ENCODE peak calls at places on chromosomes 12 and 14, in four cellular contexts. K is tibial nerve, D is fibroblast of lung, I is right lobe of liver. Z is an unnamed sample. For H3K9me3, the result is how much of the 10 kb centered on the place peaks cover.

GRCh38 chr14:63276492-63277342 is 42.0 kb downstream of the GPHB5 start:
- DNase-seq in I (no peak), D (peak), K (no peak), Z (no peak)

GRCh38 chr14:22819191-22819988 is 4.2 kb upstream of the SLC7A7 start:
- DNase-seq in I (peak), D (peak), K (no peak), Z (peak)

GRCh38 chr14:39621678-39622077 is 189.4 kb upstream of the FBXO33 start:
- DNase-seq in D (no peak), K (no peak), I (no peak), Z (no peak)

GRCh38 chr14:32472512-32473472 is 143.7 kb downstream of the AKAP6 start:
- DNase-seq in I (no peak), D (peak), K (no peak), Z (no peak)

GRCh38 chr12:114478891-114479290 is 72.9 kb upstream of the TBX5 start:
- DNase-seq in D (no peak), I (no peak), K (no peak), Z (no peak)

GRCh38 chr14:59215353-59215752 is 26.9 kb downstream of the DAAM1 start:
- DNase-seq in D (peak), K (peak), I (peak), Z (peak)

GRCh38 chr12:67593041-67593870 is 55.3 kb upstream of the DYRK2 start:
- DNase-seq in D (peak), K (no peak), I (no peak), Z (peak)

GRCh38 chr12:123914726-123915345 is 57.8 kb downstream of the CCDC92 start:
- DNase-seq in I (no peak), D (no peak), K (no peak), Z (no peak)

GRCh38 chr12:5177096-5177495 is 133.4 kb downstream of the KCNA5 start:
- DNase-seq in I (no peak), D (no peak), K (no peak), Z (no peak)

GRCh38 chr12:98385636-98386035 is 129.8 kb upstream of the TMPO start:
- DNase-seq in K (no peak), I (no peak), D (no peak), Z (no peak)

GRCh38 chr14:24130717-24131548 is 474 bp downstream of the FITM1 start:
- DNase-seq in K (no peak), D (no peak), I (peak), Z (no peak)

GRCh38 chr14:57462551-57462950 is 31.1 kb downstream of the CCDC198 start:
- DNase-seq in I (no peak), D (no peak), K (no peak), Z (no peak)

GRCh38 chr12:103851127-103851526 is 10.1 kb upstream of the NT5DC3 start:
- DNase-seq in I (no peak), K (no peak), D (peak), Z (no peak)

GRCh38 chr12:29519585-29520182 is 22.2 kb upstream of the OVCH1 start:
- DNase-seq in K (no peak), I (no peak), D (peak), Z (no peak)

GRCh38 chr14:53054457-53054856 is 98.7 kb downstream of the DDHD1 start:
- DNase-seq in K (no peak), I (no peak), D (peak), Z (no peak)

GRCh38 chr12:112815589-112816321 is 24.2 kb downstream of the RPH3A start:
- DNase-seq in K (no peak), D (no peak), I (no peak), Z (no peak)

GRCh38 chr12:32126720-32127119 is 20.1 kb downstream of the BICD1 start:
- DNase-seq in I (no peak), D (peak), K (no peak), Z (no peak)

GRCh38 chr12:53365245-53365904 is 14.6 kb upstream of the SP1 start:
- DNase-seq in I (no peak), D (peak), K (no peak), Z (no peak)

GRCh38 chr12:11920231-11920630 is 150.5 kb upstream of the BCL2L14 start:
- DNase-seq in D (peak), I (no peak), K (no peak), Z (no peak)

GRCh38 chr12:124683330-124683662 is 115.9 kb upstream of the NCOR2 start:
- DNase-seq in K (no peak), I (no peak), D (peak), Z (no peak)

GRCh38 chr14:60195179-60195810 is 30.1 kb upstream of the DHRS7 start:
- DNase-seq in K (no peak), D (no peak), I (no peak), Z (no peak)

GRCh38 chr14:65069874-65070709 is 32.2 kb downstream of the MAX start:
- DNase-seq in K (no peak), D (no peak), I (no peak), Z (peak)

GRCh38 chr14:90819734-90820393 is 3.6 kb upstream of the TTC7B start:
- DNase-seq in I (peak), K (no peak), D (no peak), Z (no peak)

GRCh38 chr14:106062502-106063272 is 536.3 kb downstream of the TMEM121 start:
- DNase-seq in D (no peak), I (no peak), K (no peak), Z (no peak)
- H3K9me3 ChIP-seq in D (under half), I (under half), K (under half), Z (under half)

GRCh38 chr12:108457734-108458361 is 57.2 kb upstream of the FICD start:
- DNase-seq in D (no peak), I (no peak), K (no peak), Z (no peak)
- TF ChIP-seq CTCF in D (no peak), I (no peak), K (no peak), Z (no peak)

GRCh38 chr12:7212678-7213077 is 23.2 kb downstream of the PEX5 start:
- DNase-seq in D (no peak), I (no peak), K (no peak), Z (no peak)
- H3K9me3 ChIP-seq in D (under half), I (under half), K (under half), Z (under half)

DNA sequence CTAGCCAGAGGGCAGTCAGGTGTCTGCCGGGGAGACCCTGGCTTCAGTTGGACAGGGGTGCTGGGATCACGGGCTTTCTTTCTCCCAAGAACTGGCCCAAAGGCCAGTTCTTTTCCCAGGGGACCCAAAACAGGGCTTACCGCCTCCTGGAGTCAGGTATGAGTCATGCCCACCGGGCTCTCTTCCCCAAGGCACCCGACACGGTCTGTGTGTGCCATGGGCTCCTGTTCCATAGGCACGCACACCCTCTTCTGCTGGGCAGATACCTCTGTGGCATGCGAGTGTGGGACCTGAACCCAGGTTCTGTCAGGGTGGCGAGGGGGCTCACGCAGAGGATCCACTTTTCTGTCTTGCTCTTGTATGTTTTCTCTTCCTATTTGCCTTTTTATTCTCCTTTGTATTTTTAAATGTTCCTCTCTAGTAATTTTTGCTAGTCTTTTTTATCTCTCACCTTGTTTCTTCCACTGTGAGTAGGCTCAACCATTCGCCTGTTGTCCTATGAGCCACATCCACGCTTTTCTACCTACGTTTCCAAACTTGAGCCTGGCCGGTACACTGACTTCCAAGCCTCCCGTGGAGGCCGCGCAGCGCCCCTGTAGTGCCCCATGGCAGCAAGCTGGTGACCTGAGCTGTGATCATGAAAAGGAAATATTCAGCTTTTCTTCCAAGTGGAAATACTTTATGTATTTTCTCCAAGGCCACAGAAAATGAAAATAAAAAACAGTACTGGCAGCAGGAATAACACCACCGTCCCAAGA is 362.2 kb downstream of the CACNA1C start:
- DNase-seq in D (no peak), K (no peak), I (no peak), Z (no peak)
- TF ChIP-seq CTCF in D (no peak), K (no peak), I (no peak), Z (no peak)

GRCh38 chr12:16016748-16017147 is 105.6 kb downstream of the DERA start:
- DNase-seq in I (no peak), D (no peak), K (no peak), Z (no peak)
- H3K9me3 ChIP-seq in I (under half), D (under half), K (under half), Z (under half)

DNA sequence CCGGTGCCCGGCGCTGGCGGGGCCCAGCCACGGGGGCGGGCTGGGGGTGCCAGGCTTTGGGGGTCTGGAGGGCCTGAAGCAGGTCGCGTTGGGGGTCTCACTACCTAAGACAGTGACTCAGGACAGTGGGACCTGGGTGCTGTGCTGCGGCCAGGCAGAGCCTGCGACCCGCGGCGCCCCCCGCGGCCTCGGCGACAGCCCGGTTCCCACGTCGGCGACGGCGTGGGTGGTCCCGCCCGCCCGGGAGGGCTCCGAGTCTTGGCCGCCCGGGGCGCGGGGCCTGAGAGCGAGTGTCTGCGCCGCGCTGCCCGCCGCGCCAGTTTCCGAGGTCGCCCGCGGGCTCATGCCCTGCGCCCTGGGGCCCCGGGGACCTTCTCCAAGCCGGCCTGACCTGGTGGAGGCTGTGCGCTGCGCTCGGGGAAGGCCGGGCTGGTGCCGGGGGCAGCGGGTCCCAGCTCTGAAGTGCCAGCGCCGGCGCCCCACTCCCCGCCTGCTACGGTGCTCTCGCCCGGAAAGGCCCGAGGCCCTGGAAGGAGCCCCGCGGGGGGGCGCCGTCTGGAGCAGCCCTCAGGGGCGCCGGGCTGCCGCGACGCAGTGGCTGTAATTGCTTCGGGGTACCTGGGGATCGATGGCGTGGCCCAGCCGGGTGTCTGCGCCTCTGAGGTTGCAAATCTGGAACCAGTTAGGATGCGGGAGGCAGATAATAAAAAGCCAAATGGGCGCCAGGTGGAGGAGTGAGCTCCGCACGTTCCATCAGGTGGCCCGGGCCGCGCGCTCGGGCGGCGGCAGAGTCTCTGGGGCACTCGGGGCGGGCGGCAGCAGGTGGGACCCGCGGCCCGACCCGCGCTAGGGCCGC is 102.5 kb upstream of the DIO3 start:
- DNase-seq in D (no peak), K (no peak), I (no peak), Z (no peak)
- TF ChIP-seq CTCF in D (no peak), K (no peak), I (no peak), Z (no peak)

DNA sequence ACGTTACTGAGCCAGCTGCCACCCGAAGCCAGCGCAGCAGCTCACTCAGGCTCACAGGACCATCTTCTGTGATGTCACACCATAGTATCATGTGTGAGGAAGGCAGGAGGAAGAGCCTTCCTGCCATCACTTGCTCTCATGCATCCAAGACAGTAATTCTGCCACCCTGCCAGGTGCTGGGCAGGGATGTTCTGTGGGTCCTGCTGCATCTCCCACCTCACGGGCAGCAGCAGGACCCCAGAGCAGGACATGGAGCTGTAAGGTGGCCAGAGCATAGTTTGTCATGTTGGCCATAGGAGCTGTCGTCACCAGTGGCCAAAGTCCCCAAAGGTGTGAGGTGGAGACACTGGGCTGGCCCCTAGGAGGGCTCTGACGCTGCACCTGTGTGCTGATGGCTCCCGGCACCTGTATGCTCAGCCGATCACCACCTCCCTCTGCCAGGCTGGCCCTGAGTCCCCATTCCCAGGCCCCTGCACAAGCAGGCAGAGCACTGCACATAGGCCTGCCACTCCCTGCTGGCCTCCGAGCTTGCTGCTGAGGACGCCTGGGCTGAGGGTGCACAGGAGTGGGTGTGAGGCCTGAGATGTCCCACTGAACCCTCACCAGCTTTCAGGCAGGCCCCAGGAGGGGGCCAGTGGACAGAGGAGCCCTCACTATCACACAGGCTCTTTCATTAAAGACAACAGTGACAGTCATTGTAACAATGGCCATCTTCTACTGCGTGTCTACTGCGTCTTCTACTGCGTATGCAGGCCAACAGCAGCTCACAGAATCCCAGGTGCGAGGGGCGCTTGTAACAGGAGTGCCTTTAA is 71.7 kb downstream of the PRIMA1 start:
- DNase-seq in I (no peak), D (no peak), K (no peak), Z (no peak)
- H3K9me3 ChIP-seq in I (under half), D (under half), K (under half), Z (under half)

GRCh38 chr14:45610303-45610702 is 357.3 kb upstream of the MIS18BP1 start:
- DNase-seq in D (peak), I (no peak), K (no peak), Z (no peak)
- TF ChIP-seq CTCF in D (no peak), I (no peak), K (no peak), Z (no peak)

Z was measured in mucosa of descending colon.